ENCODE peak calls at places on chromosomes 5 and 9, in five cellular contexts. E is T-helper 2 cell; O is effector CD4-positive, alpha-beta T cell; H is neural crest cell; X is smooth muscle cell of the brain vasculature. G is an unnamed sample.

GRCh38 chr9:91426123-91426745 is 2.6 kb upstream of the NFIL3 start:
- DNase-seq in E (peak), O (no peak), H (no peak), X (no peak), G (no peak)

GRCh38 chr9:91857831-91858669 is 92.0 kb downstream of the ROR2 start:
- DNase-seq in E (no peak), O (no peak), H (no peak), X (no peak), G (no peak)

GRCh38 chr9:2241875-2242741 is 227.0 kb downstream of the SMARCA2 start:
- DNase-seq in E (peak), O (peak), H (peak), X (peak), G (peak)

GRCh38 chr5:110880413-110880812 is 141.6 kb downstream of the SLC25A46 start:
- DNase-seq in E (no peak), O (no peak), H (no peak), X (no peak), G (no peak)

GRCh38 chr9:90420714-90421513 is 221.7 kb downstream of the DIRAS2 start:
- DNase-seq in E (no peak), O (no peak), H (no peak), X (peak), G (no peak)

GRCh38 chr5:134649163-134649916 is 755 bp downstream of the SEC24A start:
- DNase-seq in E (no peak), O (no peak), H (no peak), X (no peak), G (no peak)

GRCh38 chr5:102787134-102787533 is 32.0 kb downstream of the PAM start:
- DNase-seq in E (no peak), O (no peak), H (no peak), X (no peak), G (no peak)

GRCh38 chr9:87324613-87325194 is 173.0 kb upstream of the DAPK1 start:
- DNase-seq in E (no peak), O (no peak), H (no peak), X (peak), G (no peak)

GRCh38 chr9:82549174-82549821 is 513.6 kb downstream of the RASEF start:
- DNase-seq in E (no peak), O (no peak), H (no peak), X (no peak), G (no peak)

GRCh38 chr5:56440871-56441740 is 208.0 kb upstream of the ANKRD55 start:
- DNase-seq in E (no peak), O (no peak), H (no peak), X (peak), G (no peak)

GRCh38 chr5:6632931-6633468 is at the start of the genes NSUN2 and SRD5A1:
- DNase-seq in E (peak), O (peak), H (peak), X (peak), G (peak)

GRCh38 chr5:153584131-153584530 is 93.7 kb downstream of the GRIA1 start:
- DNase-seq in E (no peak), O (no peak), H (no peak), X (no peak), G (no peak)

GRCh38 chr5:177231479-177232250 is 71.9 kb downstream of the RAB24 start:
- DNase-seq in E (no peak), O (no peak), H (no peak), X (no peak), G (no peak)

GRCh38 chr9:119802621-119803020 is 433.4 kb upstream of the BRINP1 start:
- DNase-seq in E (no peak), O (no peak), H (no peak), X (no peak), G (peak)

GRCh38 chr9:136686794-136687711 is at the start of gene AGPAT2:
- DNase-seq in E (peak), O (peak), H (peak), X (no peak), G (peak)

GRCh38 chr9:97711223-97711626 is 14.1 kb upstream of the XPA start:
- DNase-seq in E (no peak), O (no peak), H (no peak), X (no peak), G (no peak)